ENCODE peak calls at places on chromosomes 16 and 17, in four cellular contexts. J is SK-N-SH, X is K562, S is WTC11. O is an unnamed sample.

GRCh38 chr17:69444023-69444422 is 29.5 kb downstream of the MAP2K6 start:
- DNase-seq in J (no peak), X (no peak), S (no peak), O (no peak)

GRCh38 chr17:40415390-40415789 is 2.3 kb downstream of the TOP2A start:
- DNase-seq in J (peak), X (peak), S (no peak), O (peak)

GRCh38 chr17:28328325-28328724 is 6.9 kb downstream of the IFT20 start:
- DNase-seq in J (no peak), X (no peak), S (no peak), O (no peak)

GRCh38 chr16:72508196-72508595 is 336.2 kb upstream of the PMFBP1 start:
- DNase-seq in J (no peak), X (no peak), S (no peak), O (no peak)

GRCh38 chr16:28058839-28059589 is 4.5 kb downstream of the GSG1L start:
- DNase-seq in J (no peak), X (peak), S (no peak), O (no peak)

GRCh38 chr17:34313164-34313563 is 6.1 kb upstream of the CCL8 start:
- DNase-seq in J (no peak), X (no peak), S (no peak), O (no peak)

GRCh38 chr16:86142801-86143236 is 243.9 kb downstream of the IRF8 start:
- DNase-seq in J (no peak), X (no peak), S (no peak), O (no peak)

GRCh38 chr17:82980632-82981031 is 98.8 kb upstream of the METRNL start:
- DNase-seq in J (no peak), X (no peak), S (no peak), O (no peak)

GRCh38 chr16:5416013-5416412 is 318.4 kb upstream of the EEF2KMT start:
- DNase-seq in J (no peak), X (no peak), S (no peak), O (no peak)

GRCh38 chr17:80124351-80124981 is 22.5 kb downstream of the EIF4A3 start:
- DNase-seq in J (peak), X (no peak), S (peak), O (peak)

GRCh38 chr17:39678340-39679116 is 9.3 kb downstream of the PGAP3 start:
- DNase-seq in J (no peak), X (no peak), S (no peak), O (no peak)

GRCh38 chr17:73611630-73612029 is 32.6 kb downstream of the SDK2 start:
- DNase-seq in J (no peak), X (no peak), S (no peak), O (no peak)

GRCh38 chr17:47829870-47830269 is 1.5 kb downstream of the MRPL10 start:
- DNase-seq in J (no peak), X (no peak), S (no peak), O (no peak)

GRCh38 chr17:19317359-19318095 is 45.0 kb downstream of the B9D1 start:
- DNase-seq in J (no peak), X (peak), S (peak), O (peak)

GRCh38 chr17:83083368-83084201 is 4.2 kb downstream of the METRNL start:
- DNase-seq in J (peak), X (no peak), S (no peak), O (no peak)

GRCh38 chr16:70331588-70332358 is 14.9 kb upstream of the DDX19A start:
- DNase-seq in J (no peak), X (peak), S (peak), O (no peak)

GRCh38 chr17:74457820-74458166 is 8.6 kb upstream of the CD300A start:
- DNase-seq in J (no peak), X (no peak), S (no peak), O (no peak)

GRCh38 chr17:58305626-58306025 is 23.0 kb downstream of the TSPOAP1 start:
- DNase-seq in J (no peak), X (no peak), S (no peak), O (no peak)

GRCh38 chr17:67542219-67543114 is 165.4 kb downstream of the PITPNC1 start:
- DNase-seq in J (no peak), X (no peak), S (no peak), O (no peak)

GRCh38 chr17:1186923-1187771 is 7.4 kb upstream of the ABR start:
- DNase-seq in J (peak), X (peak), S (peak), O (peak)
- TF ChIP-seq FOXJ3 in J (no peak), X (no peak), S (no peak), O (no peak)

DNA sequence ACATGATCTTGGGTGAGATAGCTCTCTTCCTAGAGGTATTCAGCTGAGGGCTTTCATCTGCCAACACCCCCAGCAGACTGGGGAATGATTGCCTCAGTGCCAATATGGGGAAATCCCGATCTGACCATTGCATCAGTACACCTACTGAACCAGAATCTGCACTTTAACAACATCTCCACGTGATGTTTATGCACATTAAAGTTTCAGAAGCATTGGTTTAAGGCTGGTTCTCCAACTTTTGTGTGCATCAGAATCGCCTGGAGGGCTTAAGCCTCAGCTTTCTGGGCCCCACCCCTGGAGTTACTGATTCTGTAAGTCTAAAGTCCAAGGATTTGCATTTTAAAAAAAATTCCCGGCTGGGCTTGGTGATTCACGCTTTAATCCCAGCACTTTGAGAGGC is 123.6 kb upstream of the MED13 start:
- DNase-seq in J (no peak), X (peak), S (no peak), O (peak)
- TF ChIP-seq FOXJ3 in J (no peak), X (no peak), S (no peak), O (no peak)

DNA sequence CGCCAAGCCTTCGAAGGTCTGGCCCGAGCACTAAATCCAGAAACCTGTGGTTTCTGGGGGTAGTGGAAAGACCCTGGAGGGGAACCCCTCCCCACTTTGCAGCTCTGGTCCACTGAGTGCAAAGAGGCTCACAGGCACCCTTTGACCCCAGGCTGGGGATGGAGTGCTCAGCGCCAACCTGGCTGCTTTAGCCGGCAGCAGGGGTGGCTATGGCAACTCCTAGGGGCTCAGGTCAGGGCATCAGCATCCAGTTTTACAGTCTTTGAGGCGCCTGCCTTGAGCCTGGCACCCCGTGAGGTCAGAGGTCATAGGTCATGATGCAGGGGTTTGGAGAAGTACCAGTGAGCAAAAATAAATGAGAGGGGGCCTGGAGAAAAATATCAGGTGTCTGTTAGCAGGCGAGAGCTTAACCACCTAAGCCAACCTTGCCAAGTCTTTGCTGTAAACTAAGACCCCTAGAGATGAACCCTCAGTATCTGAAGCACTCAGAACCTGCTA is 17.9 kb downstream of the CA7 start:
- DNase-seq in J (no peak), X (no peak), S (no peak), O (no peak)
- TF ChIP-seq FOXJ3 in J (no peak), X (no peak), S (no peak), O (no peak)

GRCh38 chr16:4290236-4290830 is 17.5 kb upstream of the TFAP4 start:
- DNase-seq in J (peak), X (no peak), S (no peak), O (peak)

GRCh38 chr16:4291699-4292098 is 18.9 kb upstream of the TFAP4 start:
- DNase-seq in J (no peak), X (no peak), S (no peak), O (no peak)

GRCh38 chr16:4293181-4293716 is 20.4 kb upstream of the TFAP4 start:
- DNase-seq in J (no peak), X (peak), S (no peak), O (no peak)

GRCh38 chr16:4297480-4297879 is 18.4 kb upstream of the GLIS2 start:
- DNase-seq in J (no peak), X (no peak), S (no peak), O (no peak)

DNA sequence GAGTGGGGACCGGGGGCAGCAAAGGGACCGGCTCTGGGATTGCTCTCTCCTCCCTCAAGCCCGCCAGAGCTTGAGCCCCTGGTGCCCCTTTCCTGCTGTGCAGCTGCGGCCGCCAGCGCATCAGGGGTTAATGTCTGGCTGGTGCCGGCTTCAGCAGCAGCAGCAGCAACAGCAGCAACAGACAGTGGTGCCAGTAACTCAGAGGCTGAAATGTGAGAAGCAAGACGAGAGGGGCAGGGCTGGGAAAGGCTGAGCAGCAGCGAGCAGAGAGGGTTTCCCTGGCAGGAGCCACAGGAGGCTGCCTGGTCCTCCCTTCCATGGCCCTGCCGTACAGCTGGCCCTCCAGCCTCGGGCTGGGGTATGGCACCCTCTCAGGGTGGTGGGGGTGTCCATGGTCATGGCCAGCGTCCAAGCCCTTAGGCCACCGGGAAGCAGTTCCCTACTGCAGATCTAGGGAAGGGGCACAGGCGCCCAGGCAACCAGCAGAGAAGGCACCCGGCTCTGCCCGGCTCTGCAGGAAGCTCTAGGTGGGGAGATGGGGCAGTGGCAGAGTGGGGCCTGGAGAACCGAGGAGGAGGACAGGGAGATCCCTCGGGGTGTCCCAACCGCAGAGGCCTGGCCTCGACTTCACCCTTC is 21.1 kb upstream of the TFAP4 start:
- DNase-seq in J (peak), X (peak), S (peak), O (no peak)
- TF ChIP-seq FOXJ3 in J (peak), X (no peak), S (peak), O (no peak)

GRCh38 chr17:81968396-81968745 is 7.4 kb upstream of the NOTUM start:
- DNase-seq in J (no peak), X (no peak), S (no peak), O (no peak)

GRCh38 chr17:81966343-81967243 is 5.6 kb upstream of the NOTUM start:
- DNase-seq in J (peak), X (no peak), S (peak), O (peak)

GRCh38 chr17:81968850-81969812 is 8.1 kb upstream of the NOTUM start:
- DNase-seq in J (no peak), X (no peak), S (no peak), O (no peak)

GRCh38 chr17:81967244-81967532 is 6.2 kb upstream of the NOTUM start:
- DNase-seq in J (no peak), X (no peak), S (no peak), O (no peak)

GRCh38 chr17:81967533-81968395 is 6.8 kb upstream of the NOTUM start:
- DNase-seq in J (peak), X (peak), S (peak), O (peak)
- TF ChIP-seq FOXJ3 in J (peak), X (no peak), S (no peak), O (peak)

GRCh38 chr16:57801856-57802634 is at the start of gene KIFC3:
- DNase-seq in J (peak), X (peak), S (peak), O (peak)
- TF ChIP-seq FOXJ3 in J (no peak), X (no peak), S (no peak), O (no peak)

GRCh38 chr17:35793257-35793656 is 2.2 kb downstream of the MMP28 start:
- DNase-seq in J (no peak), X (no peak), S (no peak), O (no peak)

GRCh38 chr17:35796942-35797341 is 1.5 kb upstream of the MMP28 start:
- DNase-seq in J (no peak), X (no peak), S (no peak), O (no peak)

GRCh38 chr17:35797370-35797769 is 1.9 kb upstream of the MMP28 start:
- DNase-seq in J (no peak), X (no peak), S (no peak), O (no peak)

GRCh38 chr17:35795871-35796265 is 427 bp upstream of the MMP28 start:
- DNase-seq in J (no peak), X (no peak), S (no peak), O (no peak)

GRCh38 chr17:35795007-35795870 is at the start of gene MMP28:
- DNase-seq in J (peak), X (peak), S (peak), O (no peak)
- TF ChIP-seq FOXJ3 in J (no peak), X (no peak), S (no peak), O (no peak)

O was measured in HepG2.